ENCODE peak calls at places on chromosomes 5 and 9, in four cellular contexts. C is spleen, Z is hepatocyte, N is esophagus squamous epithelium. E is an unnamed sample. For H3K4me1 and H3K36me3, the result is how much of the 10 kb centered on the place peaks cover.

GRCh38 chr5:69415584-69415958 is 655 bp downstream of the MARVELD2 start:
- DNase-seq in C (no peak), Z (peak), N (no peak), E (no peak)

GRCh38 chr9:76230961-76231360 is 163.3 kb downstream of the RFK start:
- DNase-seq in Z (no peak), C (no peak), N (no peak), E (no peak)

GRCh38 chr5:39517800-39518199 is 93.0 kb upstream of the DAB2 start:
- DNase-seq in Z (no peak), N (no peak), C (no peak), E (no peak)

GRCh38 chr5:168002116-168002515 is 289.3 kb upstream of the WWC1 start:
- DNase-seq in N (no peak), C (no peak), Z (no peak), E (no peak)

GRCh38 chr9:121222524-121223171 is 21.0 kb upstream of the RAB14 start:
- DNase-seq in Z (peak), C (no peak), N (no peak), E (peak)

GRCh38 chr9:96667363-96667728 is 12.2 kb upstream of the PRXL2C start:
- DNase-seq in C (no peak), Z (no peak), N (no peak), E (no peak)

GRCh38 chr5:69032009-69032408 is 61.8 kb upstream of the SLC30A5 start:
- DNase-seq in C (no peak), Z (no peak), N (no peak), E (no peak)

GRCh38 chr9:115164511-115164974 is 46.6 kb upstream of the TNC start:
- DNase-seq in N (no peak), C (no peak), Z (peak), E (no peak)

GRCh38 chr9:19769213-19769612 is 19.6 kb downstream of the SLC24A2 start:
- DNase-seq in Z (peak), C (no peak), N (no peak), E (no peak)

GRCh38 chr5:113217619-113218184 is 217.1 kb downstream of the TSSK1B start:
- DNase-seq in Z (no peak), C (no peak), N (no peak), E (peak)

GRCh38 chr5:147780924-147781530 is 1.5 kb downstream of the JAKMIP2 start:
- DNase-seq in C (no peak), N (no peak), Z (no peak), E (no peak)

GRCh38 chr5:4579679-4580078 is 560.5 kb upstream of the ADAMTS16 start:
- DNase-seq in N (no peak), C (no peak), Z (no peak), E (no peak)

GRCh38 chr9:87564111-87564510 is 66.4 kb downstream of the DAPK1 start:
- DNase-seq in N (no peak), C (no peak), Z (no peak), E (no peak)

GRCh38 chr9:33116855-33117254 is 40.4 kb upstream of the SMU1 start:
- DNase-seq in N (no peak), Z (no peak), C (peak), E (no peak)

GRCh38 chr5:95334900-95335538 is 50.1 kb upstream of the MCTP1 start:
- DNase-seq in N (no peak), C (no peak), Z (no peak), E (no peak)
- H3K4me1 ChIP-seq in N (under half), C (under half), Z (under half), E (under half)

DNA sequence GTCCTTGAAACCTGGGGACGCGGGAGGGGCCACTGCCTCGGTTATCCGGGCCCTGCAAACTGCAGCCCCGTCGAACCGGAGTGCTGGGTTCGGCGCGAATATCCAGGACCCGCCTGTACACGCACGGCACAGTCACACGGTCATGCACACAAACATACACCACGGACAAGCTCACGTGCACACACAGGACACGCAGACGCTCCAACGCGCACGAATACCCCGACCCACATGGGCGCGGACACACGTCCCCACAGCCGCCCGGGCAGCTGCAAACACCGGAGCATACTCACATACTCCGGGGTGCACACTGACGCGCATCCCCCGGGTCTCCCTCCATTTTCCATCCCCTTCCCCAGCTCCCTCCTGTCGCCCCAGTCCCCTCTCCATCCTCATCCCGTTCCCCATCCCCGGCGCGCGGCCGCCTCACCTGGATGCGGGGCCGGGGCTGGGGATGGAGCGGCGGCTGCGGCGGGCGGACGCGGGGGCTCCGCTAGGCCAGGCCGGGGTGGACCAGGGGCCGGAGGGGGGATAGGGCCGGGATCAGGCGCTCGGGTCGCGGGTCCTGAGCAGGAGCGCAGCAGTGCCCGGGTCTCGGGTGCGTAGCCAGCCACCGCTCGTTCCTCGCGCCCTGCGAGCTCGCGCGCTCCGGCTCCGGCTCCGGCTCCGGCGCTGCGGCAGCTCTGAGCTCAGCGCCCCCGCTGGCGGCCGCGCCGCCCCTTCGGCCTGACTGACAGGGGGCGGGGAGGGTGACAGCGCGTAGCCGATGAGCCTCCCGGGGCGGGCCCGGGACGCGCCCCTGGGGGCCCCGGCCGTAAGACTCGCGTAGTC is at the start of the genes EIF4E1B and SNCB:
- DNase-seq in N (no peak), C (peak), Z (peak), E (peak)
- H3K4me3 ChIP-seq in N (peak), C (peak), Z (peak), E (peak)

GRCh38 chr9:89311346-89312153 is 555 bp downstream of the CKS2 start:
- DNase-seq in N (no peak), C (no peak), Z (peak), E (no peak)

GRCh38 chr9:89315482-89315881 is 2.8 kb upstream of the SECISBP2 start:
- DNase-seq in N (no peak), Z (no peak), C (no peak), E (no peak)

GRCh38 chr9:89314955-89315354 is 3.3 kb upstream of the SECISBP2 start:
- DNase-seq in C (no peak), N (no peak), Z (no peak), E (no peak)

GRCh38 chr9:89312154-89312616 is 1.2 kb downstream of the CKS2 start:
- DNase-seq in C (no peak), N (no peak), Z (peak), E (no peak)

GRCh38 chr9:89313842-89314241 is 2.8 kb downstream of the CKS2 start:
- DNase-seq in C (no peak), N (no peak), Z (no peak), E (no peak)
- H3K36me3 ChIP-seq in C (under half), N (under half), Z (under half), E (half or more)

GRCh38 chr5:32436553-32437262 is 7.8 kb downstream of the ZFR start:
- DNase-seq in Z (no peak), C (no peak), N (no peak), E (no peak)

GRCh38 chr5:32428426-32428825 is 16.1 kb downstream of the ZFR start:
- DNase-seq in C (no peak), N (no peak), Z (no peak), E (no peak)

GRCh38 chr5:32435416-32435815 is 9.1 kb downstream of the ZFR start:
- DNase-seq in C (no peak), Z (no peak), N (no peak), E (no peak)

GRCh38 chr5:32432633-32433032 is 11.9 kb downstream of the ZFR start:
- DNase-seq in Z (no peak), C (no peak), N (no peak), E (no peak)
- H3K4me1 ChIP-seq in Z (under half), C (under half), N (under half), E (under half)

DNA sequence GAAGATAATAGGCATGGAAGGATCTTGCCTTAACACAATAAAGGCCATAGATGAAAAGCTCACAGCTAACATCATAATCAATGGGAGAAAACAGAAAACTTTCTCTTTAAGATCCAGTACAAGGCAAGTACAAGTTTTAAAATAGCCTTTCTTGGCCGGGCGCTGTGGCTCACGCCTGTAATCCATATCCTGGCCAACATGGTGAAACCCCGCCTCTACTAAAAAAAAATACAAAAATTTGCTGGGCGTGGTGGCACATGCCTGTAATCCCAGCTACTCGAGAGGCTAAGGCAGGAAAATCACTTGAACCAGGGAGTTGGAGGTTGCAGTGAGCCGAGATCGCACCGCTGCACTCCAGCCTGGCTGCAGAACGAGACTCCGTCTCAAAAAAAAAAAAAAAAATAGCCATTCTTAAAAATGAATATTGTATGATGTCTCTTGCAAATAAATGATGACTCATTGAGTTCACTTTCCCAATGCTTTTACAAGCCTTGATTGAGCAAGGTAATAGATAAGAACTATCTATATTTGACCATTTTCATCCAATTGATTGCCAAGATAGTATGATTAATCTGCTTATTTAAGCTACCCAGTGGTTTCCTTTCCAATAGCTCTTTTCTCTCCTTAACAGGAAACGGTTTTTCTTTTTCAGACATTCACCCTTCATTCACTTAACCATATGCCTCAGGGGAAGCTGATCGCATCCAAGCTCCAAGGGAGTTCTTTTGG is 15.8 kb downstream of the CCDC152 start:
- DNase-seq in Z (no peak), C (no peak), N (no peak), E (no peak)
- H3K4me3 ChIP-seq in Z (no peak), C (no peak), N (peak), E (no peak)

DNA sequence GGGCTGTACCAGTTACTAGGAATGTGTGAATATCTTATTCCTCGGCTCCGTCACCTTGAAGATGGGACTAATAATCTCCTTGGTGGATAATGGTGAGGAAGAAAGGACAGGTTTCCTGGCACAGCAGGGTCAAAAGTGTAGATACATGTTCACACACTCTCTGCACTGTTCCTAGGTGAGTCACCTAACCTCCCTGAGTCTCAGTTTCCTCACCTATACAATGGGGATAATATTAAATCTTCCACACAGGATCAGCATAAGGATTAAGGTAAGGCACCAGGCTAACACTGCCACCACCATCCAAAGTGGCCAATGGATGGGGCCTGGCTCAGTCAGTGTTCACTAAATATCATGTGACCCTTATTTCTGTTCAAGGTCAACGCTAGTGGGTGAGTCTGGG is 66.9 kb downstream of the PSMB7 start:
- DNase-seq in C (no peak), Z (no peak), N (no peak), E (no peak)
- H3K36me3 ChIP-seq in C (half or more), Z (under half), N (under half), E (under half)

E was measured in BE2C.